ENCODE peak calls at places on chromosomes 3 and 15, in six cellular contexts. N is A549, I is spleen, F is stomach, R is ovary, A is transverse colon. C is an unnamed sample.

GRCh38 chr15:32042269-32042996 is 12.1 kb downstream of the CHRNA7 start:
- DNase-seq in F (no peak), R (no peak), N (no peak), A (no peak), I (no peak), C (no peak)

GRCh38 chr3:119293761-119294401 is at the start of gene ARHGAP31:
- DNase-seq in R (peak), F (peak), I (peak), N (peak), A (peak), C (peak)

GRCh38 chr3:72591522-72592421 is 256.5 kb downstream of the SHQ1 start:
- DNase-seq in I (no peak), F (no peak), A (peak), N (peak), R (peak), C (peak)

GRCh38 chr15:63870403-63871209 is 36.9 kb upstream of the HERC1 start:
- DNase-seq in F (peak), N (peak), I (no peak), A (no peak), R (peak), C (peak)

GRCh38 chr15:38961886-38962285 is 397.3 kb upstream of the RASGRP1 start:
- DNase-seq in I (no peak), R (no peak), N (no peak), A (no peak), F (no peak), C (no peak)

GRCh38 chr15:49296258-49296657 is 126.2 kb downstream of the GALK2 start:
- DNase-seq in R (no peak), I (no peak), A (no peak), N (no peak), F (no peak), C (no peak)

GRCh38 chr3:47035645-47036044 is 56.2 kb downstream of the NBEAL2 start:
- DNase-seq in R (no peak), I (no peak), A (no peak), N (no peak), F (no peak), C (no peak)

GRCh38 chr3:38119248-38119544 is 17.7 kb downstream of the ACAA1 start:
- DNase-seq in R (no peak), N (no peak), I (no peak), F (no peak), A (no peak), C (no peak)

GRCh38 chr3:23592961-23593931 is 212.5 kb upstream of the UBE2E1 start:
- DNase-seq in R (no peak), I (no peak), A (no peak), N (no peak), F (no peak), C (no peak)

GRCh38 chr3:166526878-166527277 is 689.7 kb upstream of the BCHE start:
- DNase-seq in A (no peak), N (no peak), R (no peak), F (no peak), I (no peak), C (no peak)

GRCh38 chr15:71761649-71762048 is 48.7 kb upstream of the NR2E3 start:
- DNase-seq in F (peak), R (no peak), I (no peak), A (peak), N (peak), C (no peak)

GRCh38 chr3:14142567-14143270 is 17.9 kb downstream of the TMEM43 start:
- DNase-seq in I (no peak), A (no peak), F (no peak), R (no peak), N (no peak), C (no peak)

GRCh38 chr3:185233328-185233727 is 20.5 kb downstream of the EHHADH start:
- DNase-seq in F (no peak), R (no peak), I (no peak), N (no peak), A (no peak), C (no peak)

GRCh38 chr3:86702381-86702958 is 288.5 kb downstream of the VGLL3 start:
- DNase-seq in A (no peak), F (no peak), R (no peak), N (no peak), I (no peak), C (no peak)

GRCh38 chr15:84598993-84599392 is 1.8 kb upstream of the ZSCAN2 start:
- DNase-seq in A (peak), I (no peak), R (peak), N (peak), F (peak), C (peak)

GRCh38 chr3:55955891-55956477 is 468.9 kb upstream of the WNT5A start:
- DNase-seq in I (no peak), A (no peak), R (no peak), F (no peak), N (no peak), C (no peak)

GRCh38 chr3:150449169-150449721 is 41.1 kb downstream of the TSC22D2 start:
- DNase-seq in I (no peak), N (no peak), A (no peak), F (no peak), R (no peak), C (peak)

DNA sequence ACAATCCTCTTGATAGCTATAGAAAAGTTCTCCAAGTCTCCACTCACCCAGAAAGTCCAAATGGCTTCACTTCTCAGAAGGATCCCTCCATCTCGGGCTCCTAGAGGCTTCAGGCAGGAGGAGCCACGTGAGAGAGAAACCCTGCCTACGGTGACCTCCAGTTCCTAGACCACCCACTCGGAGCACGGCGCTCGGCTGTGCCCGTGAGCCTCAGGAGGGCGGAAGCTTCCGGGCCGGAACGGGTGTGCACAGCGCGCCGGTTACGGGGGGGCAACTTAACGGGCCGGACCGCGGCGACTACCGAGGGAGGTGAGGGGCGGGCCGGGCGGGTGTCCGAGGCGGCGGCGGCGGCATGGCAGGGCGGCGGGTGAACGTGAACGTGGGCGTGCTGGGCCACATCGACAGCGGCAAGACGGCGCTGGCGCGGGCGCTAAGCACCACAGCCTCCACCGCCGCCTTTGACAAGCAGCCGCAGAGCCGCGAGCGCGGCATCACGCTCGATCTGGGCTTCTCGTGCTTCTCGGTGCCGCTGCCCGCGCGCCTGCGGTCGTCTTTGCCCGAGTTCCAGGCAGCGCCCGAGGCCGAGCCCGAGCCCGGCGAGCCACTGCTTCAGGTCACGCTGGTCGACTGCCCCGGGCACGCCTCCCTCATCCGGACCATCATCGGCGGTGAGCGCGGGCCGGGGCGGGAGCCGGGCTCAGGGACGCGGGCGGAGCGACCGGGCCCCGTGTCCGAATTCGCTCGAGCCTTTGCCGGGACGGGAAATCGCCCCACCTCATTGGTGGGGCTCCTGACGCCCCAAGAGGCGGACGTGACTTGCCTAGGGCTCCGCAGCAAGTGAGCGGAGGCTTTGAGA is at the start of gene EEFSEC:
- DNase-seq in R (peak), F (peak), I (peak), A (peak), N (peak), C (peak)
- TF ChIP-seq POLR2A in R (peak), F (no peak), I (peak), A (peak), N (peak), C (peak)

GRCh38 chr3:175732053-175732452 is 872.9 kb downstream of the NAALADL2 start:
- DNase-seq in N (no peak), I (no peak), A (no peak), R (no peak), F (no peak), C (no peak)

GRCh38 chr3:175728566-175728965 is 869.4 kb downstream of the NAALADL2 start:
- DNase-seq in N (no peak), I (no peak), A (no peak), R (no peak), F (no peak), C (no peak)

GRCh38 chr3:175726228-175726627 is 867.1 kb downstream of the NAALADL2 start:
- DNase-seq in N (no peak), R (no peak), F (no peak), I (no peak), A (no peak), C (no peak)

GRCh38 chr3:175731543-175731942 is 872.4 kb downstream of the NAALADL2 start:
- DNase-seq in F (no peak), N (no peak), R (no peak), A (no peak), I (no peak), C (no peak)

DNA sequence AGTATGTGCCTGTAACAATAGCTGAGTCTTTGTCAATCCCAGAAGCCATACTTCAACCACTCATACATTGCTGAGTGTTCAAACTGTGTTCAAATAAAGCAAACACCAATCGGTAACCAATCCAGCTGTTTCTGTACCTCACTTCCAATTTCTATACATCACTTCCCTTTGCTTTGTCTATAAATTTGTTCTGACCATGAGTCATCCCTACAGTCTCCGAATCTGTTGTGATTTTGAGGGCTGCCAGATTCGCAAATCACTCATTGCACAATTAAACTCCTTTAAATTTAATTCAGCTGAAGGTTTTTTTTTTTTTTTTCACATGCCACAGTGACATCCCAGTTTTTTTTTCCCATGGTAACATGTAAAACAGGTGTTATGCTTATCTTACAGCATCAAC is 870.3 kb downstream of the NAALADL2 start:
- DNase-seq in R (no peak), I (no peak), N (no peak), F (no peak), A (no peak), C (no peak)
- TF ChIP-seq POLR2A in R (no peak), I (no peak), N (no peak), F (no peak), A (no peak), C (no peak)

GRCh38 chr3:48429416-48430358 is at the start of gene PLXNB1:
- DNase-seq in A (peak), N (peak), I (peak), F (peak), R (peak), C (peak)

GRCh38 chr3:48427630-48427962 is 2.3 kb downstream of the PLXNB1 start:
- DNase-seq in F (no peak), R (no peak), N (no peak), A (peak), I (no peak), C (no peak)

GRCh38 chr3:48428863-48429415 is 947 bp downstream of the PLXNB1 start:
- DNase-seq in R (peak), N (no peak), F (peak), I (no peak), A (peak), C (peak)

GRCh38 chr3:48426944-48427629 is 2.8 kb downstream of the PLXNB1 start:
- DNase-seq in I (no peak), N (no peak), A (no peak), R (no peak), F (no peak), C (no peak)

DNA sequence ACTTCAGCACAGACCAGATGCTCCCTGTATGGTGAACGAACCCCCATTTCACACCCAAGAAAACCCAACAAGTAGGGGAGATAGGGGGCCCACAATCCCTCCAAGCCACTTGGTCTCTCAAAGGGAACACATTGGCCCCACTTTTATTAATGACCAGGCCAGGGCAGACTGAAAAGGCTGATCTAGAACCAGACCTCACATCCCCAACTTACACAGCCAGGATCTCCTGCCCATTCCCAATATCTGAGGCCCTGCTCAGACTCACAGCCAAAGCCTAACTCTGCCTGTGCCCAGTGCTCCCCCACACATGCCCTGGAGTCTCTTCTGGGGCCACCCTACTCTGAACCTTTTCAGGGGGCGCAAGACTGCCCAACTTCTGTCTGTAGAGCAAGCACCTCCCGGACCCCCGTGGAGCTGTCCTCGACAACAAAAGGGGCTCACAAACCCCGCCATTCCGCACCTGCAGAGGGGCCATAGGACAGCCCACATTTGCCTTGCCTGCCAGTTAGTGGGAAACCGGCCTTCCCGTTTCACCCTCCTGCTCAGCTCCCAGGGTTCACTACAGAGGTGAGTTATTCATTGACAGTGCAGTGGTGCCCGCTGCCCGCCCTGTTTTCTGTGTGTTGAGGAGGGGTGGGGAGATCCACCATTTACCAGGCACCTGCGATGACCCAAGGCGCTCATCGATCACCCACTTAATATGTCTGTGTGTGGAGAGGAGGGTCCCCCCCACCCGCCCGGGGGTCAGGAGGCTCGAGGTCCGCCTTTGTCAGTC is 1.6 kb downstream of the PLXNB1 start:
- DNase-seq in F (peak), A (peak), R (peak), N (peak), I (no peak), C (no peak)
- TF ChIP-seq POLR2A in F (no peak), A (peak), R (no peak), N (no peak), I (no peak), C (no peak)

DNA sequence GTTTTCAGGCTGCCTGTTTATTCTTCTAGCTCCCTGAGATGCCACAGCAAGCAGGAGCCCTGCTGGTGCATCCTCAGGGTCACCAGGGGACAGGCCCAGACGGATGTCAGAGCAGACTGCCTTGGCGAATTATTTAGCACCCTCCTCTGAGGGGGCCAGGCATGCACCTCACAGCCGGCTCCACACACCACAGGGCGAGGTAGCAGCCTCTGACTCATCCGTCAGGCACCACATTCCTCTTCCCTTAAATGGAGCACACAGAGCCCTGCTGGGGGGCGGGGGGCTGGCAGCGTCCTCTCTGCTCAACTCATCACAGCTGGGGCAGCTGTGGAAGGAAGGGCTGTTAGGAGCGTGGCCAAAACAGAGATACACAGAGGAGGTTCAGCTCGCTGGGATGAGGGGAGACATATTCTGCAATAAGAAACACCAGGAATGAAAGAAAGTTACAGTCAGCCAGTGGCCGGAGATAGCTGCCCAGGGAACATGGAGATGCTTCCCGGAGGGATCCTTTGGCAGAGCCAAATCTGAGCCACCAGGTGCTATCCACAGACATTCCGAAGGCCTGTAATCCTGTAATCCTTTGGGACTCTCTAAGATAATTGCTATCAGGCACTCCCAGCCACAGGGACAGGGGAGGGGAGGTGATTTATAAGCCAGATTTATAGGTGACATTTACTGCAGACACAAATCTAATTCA is 13.9 kb upstream of the PRICKLE2 start:
- DNase-seq in N (peak), A (peak), R (peak), F (peak), I (no peak), C (no peak)
- TF ChIP-seq POLR2A in N (no peak), A (no peak), R (no peak), F (no peak), I (no peak), C (no peak)

C was measured in erythroblast.